ENCODE peak calls at places on chromosomes 12 and 14, in nine cellular contexts. I is WTC11; A is GM10248; W is progenitor cell of endocrine pancreas; E is COR-L47; F is CD8-positive, alpha-beta memory T cell; N is T-helper 2 cell; K is NCI-H1930; G is mesothelial cell of epicardium. P is an unnamed sample.
A peak's percentile ranks its signal among the peaks of the same experiment; 100 is the strongest.

GRCh38 chr14:55804198-55804553 is 224.2 kb downstream of the KTN1 start:
- DNase-seq in I (no peak), A (no peak), W (no peak), E (no peak), F (no peak), N (no peak), K (no peak), G (no peak), P (no peak)

GRCh38 chr14:70814466-70814865 is 5.2 kb upstream of the MAP3K9 start:
- DNase-seq in I (no peak), A (no peak), W (no peak), E (no peak), F (no peak), N (no peak), K (no peak), G (no peak), P (no peak)

GRCh38 chr12:67982165-67982563 is 7.1 kb upstream of the IFNG-AS1 start:
- DNase-seq in I (no peak), A (no peak), W (no peak), E (peak; percentile 65), F (no peak), N (no peak), K (peak; percentile 36), G (no peak), P (no peak)

GRCh38 chr12:122078141-122079037 is at the start of gene MLXIP:
- DNase-seq in I (peak; percentile 91), A (peak; percentile 96), W (peak; percentile 81), E (peak; percentile 91), F (peak; percentile 84), N (peak; percentile 80), K (peak; percentile 91), G (peak; percentile 91), P (peak; percentile 77)

GRCh38 chr14:94129758-94130414 is 482 bp upstream of the IFI27L2 start:
- DNase-seq in I (no peak), A (no peak), W (no peak), E (peak; percentile 49), F (peak; percentile 16), N (no peak), K (peak; percentile 12), G (no peak), P (peak; percentile 10)

GRCh38 chr14:73888971-73889370 is 2.3 kb downstream of the ZNF410 start:
- DNase-seq in I (no peak), A (no peak), W (no peak), E (no peak), F (no peak), N (no peak), K (no peak), G (no peak), P (no peak)

GRCh38 chr12:111428081-111428727 is 22.5 kb downstream of the SH2B3 start:
- DNase-seq in I (no peak), A (no peak), W (no peak), E (no peak), F (no peak), N (no peak), K (no peak), G (no peak), P (no peak)

GRCh38 chr12:93578221-93578620 is 5.7 kb downstream of the SOCS2 start:
- DNase-seq in I (no peak), A (no peak), W (no peak), E (no peak), F (no peak), N (no peak), K (no peak), G (no peak), P (no peak)

GRCh38 chr12:41684997-41685396 is 459.7 kb downstream of the GXYLT1 start:
- DNase-seq in I (no peak), A (no peak), W (no peak), E (no peak), F (no peak), N (no peak), K (no peak), G (no peak), P (no peak)

GRCh38 chr12:48021485-48022179 is 17.4 kb upstream of the COL2A1 start:
- DNase-seq in I (peak; percentile 81), A (no peak), W (no peak), E (peak; percentile 23), F (no peak), N (no peak), K (no peak), G (no peak), P (no peak)

GRCh38 chr12:46266382-46266791 is 2.5 kb downstream of the SLC38A1 start:
- DNase-seq in I (no peak), A (no peak), W (no peak), E (peak; percentile 27), F (no peak), N (no peak), K (no peak), G (no peak), P (no peak)

GRCh38 chr12:96143392-96143791 is 50.8 kb upstream of the ELK3 start:
- DNase-seq in I (no peak), A (no peak), W (no peak), E (no peak), F (no peak), N (no peak), K (no peak), G (no peak), P (no peak)

GRCh38 chr12:32455607-32456063 is 56.3 kb downstream of the FGD4 start:
- DNase-seq in I (no peak), A (peak; percentile 46), W (no peak), E (peak; percentile 35), F (peak; percentile 33), N (no peak), K (peak; percentile 8), G (no peak), P (no peak)

GRCh38 chr12:90250041-90250440 is 541.4 kb upstream of the ATP2B1 start:
- DNase-seq in I (no peak), A (no peak), W (no peak), E (no peak), F (no peak), N (no peak), K (no peak), G (no peak), P (no peak)

GRCh38 chr12:6425588-6426531 is 18.9 kb upstream of the CD27 start:
- DNase-seq in I (no peak), A (peak; percentile 38), W (no peak), E (no peak), F (no peak), N (no peak), K (no peak), G (no peak), P (no peak)

GRCh38 chr14:82704218-82704617 is 1170.6 kb upstream of the SEL1L start:
- DNase-seq in I (no peak), A (no peak), W (no peak), E (no peak), F (no peak), N (no peak), K (no peak), G (no peak), P (no peak)

GRCh38 chr12:131067993-131068942 is 114.6 kb downstream of the ADGRD1 start:
- DNase-seq in I (no peak), A (no peak), W (no peak), E (no peak), F (no peak), N (no peak), K (no peak), G (no peak), P (no peak)

GRCh38 chr14:50607181-50607580 is 47.2 kb downstream of the ATL1 start:
- DNase-seq in I (no peak), A (no peak), W (no peak), E (no peak), F (no peak), N (peak; percentile 7), K (no peak), G (no peak), P (no peak)

GRCh38 chr12:15650399-15651128 is 138.6 kb downstream of the EPS8 start:
- DNase-seq in I (no peak), A (no peak), W (no peak), E (no peak), F (no peak), N (no peak), K (no peak), G (no peak), P (no peak)

GRCh38 chr12:76259660-76260389 is 88.4 kb downstream of the BBS10 start:
- DNase-seq in I (no peak), A (no peak), W (no peak), E (no peak), F (no peak), N (no peak), K (no peak), G (no peak), P (no peak)

GRCh38 chr14:55754471-55754870 is 174.5 kb downstream of the KTN1 start:
- DNase-seq in I (no peak), A (no peak), W (no peak), E (no peak), F (no peak), N (no peak), K (no peak), G (no peak), P (no peak)

GRCh38 chr14:29587046-29587445 is 340.6 kb downstream of the PRKD1 start:
- DNase-seq in I (no peak), A (no peak), W (no peak), E (no peak), F (no peak), N (no peak), K (no peak), G (no peak), P (no peak)

GRCh38 chr14:99578541-99579044 is 25.4 kb downstream of the CCDC85C start:
- DNase-seq in I (no peak), A (no peak), W (no peak), E (no peak), F (no peak), N (no peak), K (no peak), G (no peak), P (no peak)

GRCh38 chr14:80536456-80536855 is 325.2 kb upstream of the DIO2 start:
- DNase-seq in I (no peak), A (no peak), W (no peak), E (no peak), F (no peak), N (no peak), K (no peak), G (no peak), P (no peak)

GRCh38 chr12:115261249-115261648 is 577.3 kb upstream of the TBX3 start:
- DNase-seq in I (no peak), A (no peak), W (no peak), E (no peak), F (no peak), N (no peak), K (no peak), G (no peak), P (no peak)

GRCh38 chr12:124512667-124513296 is 54.6 kb downstream of the NCOR2 start:
- DNase-seq in I (peak; percentile 84), A (no peak), W (no peak), E (peak; percentile 94), F (no peak), N (no peak), K (no peak), G (no peak), P (no peak)

GRCh38 chr12:6360080-6360571 is 15.2 kb downstream of the SCNN1A start:
- DNase-seq in I (no peak), A (no peak), W (no peak), E (no peak), F (no peak), N (no peak), K (no peak), G (no peak), P (no peak)

GRCh38 chr12:86697916-86698315 is 441.7 kb upstream of the MGAT4C start:
- DNase-seq in I (no peak), A (no peak), W (no peak), E (no peak), F (no peak), N (no peak), K (no peak), G (no peak), P (no peak)